ENCODE peak calls at places on chromosomes 1 and 21, in six cellular contexts. M is glutamatergic neuron, H is cardiac muscle cell, V is NB4, O is fibroblast of mammary gland, X is GM20000. J is an unnamed sample.

GRCh38 chr1:85048296-85049064 is at the start of gene MCOLN3:
- DNase-seq in V (no peak), H (no peak), O (peak), M (peak), X (peak), J (peak)

GRCh38 chr1:116891396-116892072 is 18.2 kb upstream of the PTGFRN start:
- DNase-seq in H (no peak), X (no peak), O (peak), M (no peak), V (no peak), J (no peak)

GRCh38 chr1:86865973-86866637 is 47.8 kb downstream of the SELENOF start:
- DNase-seq in X (no peak), M (no peak), O (no peak), H (no peak), V (no peak), J (no peak)

GRCh38 chr1:206039046-206039929 is 13.7 kb upstream of the RHEX start:
- DNase-seq in O (no peak), H (no peak), V (no peak), M (no peak), X (no peak), J (no peak)

GRCh38 chr1:115545096-115545720 is 96.6 kb upstream of the VANGL1 start:
- DNase-seq in M (no peak), X (no peak), H (no peak), V (no peak), O (no peak), J (no peak)

GRCh38 chr1:28437260-28437923 is 67.9 kb downstream of the PHACTR4 start:
- DNase-seq in M (no peak), H (peak), O (peak), V (peak), X (no peak), J (no peak)

GRCh38 chr1:29200905-29201594 is 19.4 kb upstream of the SRSF4 start:
- DNase-seq in M (no peak), V (no peak), O (peak), H (no peak), X (no peak), J (no peak)

GRCh38 chr1:33297911-33298622 is 22.8 kb downstream of the A3GALT2 start:
- DNase-seq in V (no peak), X (no peak), M (no peak), O (no peak), H (no peak), J (no peak)

GRCh38 chr1:20448626-20449215 is 37.3 kb downstream of the CAMK2N1 start:
- DNase-seq in O (no peak), H (no peak), X (no peak), V (no peak), M (no peak), J (no peak)

GRCh38 chr1:209076688-209077087 is 506.8 kb upstream of the CAMK1G start:
- DNase-seq in O (peak), M (no peak), H (peak), X (peak), V (peak), J (no peak)

GRCh38 chr1:52127181-52128175 is 14.4 kb upstream of the ZFYVE9 start:
- DNase-seq in V (peak), M (no peak), H (peak), X (peak), O (peak), J (peak)

GRCh38 chr1:216710042-216710441 is 13.2 kb downstream of the ESRRG start:
- DNase-seq in H (no peak), V (no peak), M (no peak), O (no peak), X (no peak), J (no peak)

DNA sequence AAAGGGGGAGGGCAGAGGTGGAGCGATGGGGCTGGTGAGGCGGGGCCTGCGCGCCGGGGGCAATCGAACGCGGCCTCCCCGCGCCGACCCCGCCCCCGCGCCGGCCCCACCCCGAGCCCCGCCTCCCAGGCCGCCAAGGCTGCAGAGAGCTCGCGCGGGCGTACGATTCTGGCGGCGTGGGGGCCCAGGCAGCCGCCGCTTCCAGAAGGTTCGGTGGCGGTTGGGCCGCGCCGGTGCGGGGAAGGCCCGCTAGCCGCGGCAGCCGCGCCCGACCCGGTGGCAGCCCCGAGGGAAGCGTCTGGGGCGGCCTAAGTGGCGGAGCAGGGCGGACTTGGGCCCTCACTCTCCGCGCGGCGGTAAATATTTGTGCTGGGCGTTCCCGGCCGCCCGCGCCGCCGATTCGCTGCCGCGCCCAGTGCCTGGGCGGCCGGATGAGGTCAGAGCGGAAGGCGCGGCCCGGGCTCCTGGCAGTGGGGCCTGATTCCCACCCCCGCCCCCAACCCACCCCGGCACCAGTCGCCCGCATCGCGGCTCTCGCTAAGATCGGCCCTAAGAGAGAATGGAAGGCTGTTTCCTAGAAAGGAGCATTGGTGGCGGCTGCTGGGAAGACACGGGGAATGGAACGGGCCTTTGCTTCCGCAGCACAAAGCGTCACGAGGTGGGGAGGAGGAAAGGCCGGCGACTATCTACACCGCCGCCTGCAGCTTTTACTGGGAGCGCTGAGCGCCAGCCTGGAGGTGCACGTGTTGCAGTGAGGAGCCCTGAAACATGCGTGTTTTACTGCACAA is at the start of gene ACOT7:
- DNase-seq in O (peak), V (peak), M (peak), X (peak), H (peak), J (peak)
- TF ChIP-seq CTCF in O (peak), V (no peak), M (no peak), X (no peak), H (peak), J (no peak)

GRCh38 chr1:160674415-160674814 is 27.6 kb upstream of the SLAMF1 start:
- DNase-seq in V (no peak), X (no peak), O (no peak), H (no peak), M (no peak), J (no peak)

GRCh38 chr1:160672789-160673695 is 26.2 kb upstream of the SLAMF1 start:
- DNase-seq in X (no peak), M (no peak), H (no peak), O (no peak), V (no peak), J (no peak)

GRCh38 chr1:160676869-160677597 is 30.2 kb upstream of the SLAMF1 start:
- DNase-seq in M (no peak), V (no peak), O (no peak), X (no peak), H (no peak), J (no peak)

GRCh38 chr1:160672118-160672517 is 25.3 kb upstream of the SLAMF1 start:
- DNase-seq in X (no peak), M (no peak), H (no peak), O (no peak), V (no peak), J (no peak)

DNA sequence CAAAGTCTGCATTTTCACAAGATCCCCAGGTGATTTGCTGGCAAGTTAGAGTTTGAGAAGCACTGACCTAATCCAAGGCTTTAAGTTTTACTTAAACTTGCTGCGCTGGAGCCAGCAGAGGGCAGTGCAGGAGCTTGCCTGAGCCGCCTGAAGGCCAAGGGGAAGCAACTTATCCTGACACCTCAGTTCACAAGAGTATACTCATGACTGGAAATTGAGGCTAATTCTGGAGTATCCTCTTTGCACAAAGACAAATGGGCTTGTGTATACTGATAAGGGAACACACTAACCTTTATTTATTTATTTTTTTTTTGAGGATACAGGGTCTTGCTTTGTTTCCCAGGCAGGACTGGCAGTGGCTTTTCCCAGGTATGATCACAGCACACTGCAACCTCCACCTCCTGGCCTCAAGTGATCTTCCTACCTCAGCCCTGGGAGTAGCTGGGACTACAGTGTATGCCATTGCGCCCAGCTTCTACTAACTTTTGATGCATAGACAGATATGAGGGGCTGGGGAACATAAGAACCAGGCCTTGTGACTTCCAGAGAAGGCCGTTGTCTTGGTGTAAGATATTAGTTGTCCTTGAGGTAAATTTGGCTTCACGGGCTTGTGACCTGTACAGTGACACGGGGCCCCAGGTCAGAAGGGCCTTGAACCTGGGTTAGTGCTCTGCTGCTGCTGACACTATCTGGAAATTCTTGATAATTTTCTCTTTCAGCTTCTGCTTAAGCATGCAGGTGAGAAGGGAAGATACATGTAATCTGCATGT is 29.0 kb upstream of the SLAMF1 start:
- DNase-seq in X (peak), M (peak), V (peak), O (peak), H (peak), J (peak)
- TF ChIP-seq CTCF in X (peak), M (peak), V (peak), O (peak), H (peak), J (peak)

DNA sequence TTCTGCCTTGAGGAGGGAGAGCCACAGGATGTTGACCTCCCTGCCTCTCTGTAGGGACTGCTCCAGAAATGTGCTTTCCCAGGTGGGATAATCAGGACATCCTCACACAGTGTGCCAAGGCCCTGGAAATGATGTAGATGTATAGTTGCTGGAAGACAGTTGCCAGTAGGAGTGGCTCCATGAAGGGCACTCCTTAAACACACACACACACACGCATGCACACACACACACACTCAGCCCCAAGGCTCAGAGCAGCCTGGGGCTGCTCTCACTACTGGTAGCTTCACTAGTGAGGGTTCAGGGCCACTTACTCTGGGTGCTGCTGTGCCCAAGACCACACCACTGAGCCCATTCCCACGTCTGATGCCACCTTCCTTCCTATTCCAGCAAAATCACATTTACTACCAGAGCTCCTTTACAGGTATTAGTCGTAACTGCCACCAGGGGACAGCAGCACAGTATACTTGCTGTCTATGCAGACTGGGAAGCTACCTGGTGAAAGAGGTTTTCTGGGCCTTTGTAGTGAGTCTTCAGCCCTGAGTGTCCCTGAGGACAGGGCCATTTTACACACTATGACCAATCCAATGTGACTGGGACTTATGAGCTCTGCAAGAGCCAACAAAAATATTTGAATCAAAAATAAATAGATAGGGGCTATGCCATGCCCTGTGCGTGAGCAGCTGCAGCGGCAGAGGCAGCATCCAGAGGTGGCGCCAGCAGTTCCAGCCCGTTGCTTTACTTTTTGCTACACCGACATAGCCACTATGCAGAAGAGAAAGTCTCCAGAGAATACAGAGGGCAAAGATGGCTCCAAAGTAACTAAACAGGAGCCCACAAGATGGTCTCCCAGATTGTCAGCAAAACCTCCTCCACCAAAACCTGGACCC is 15.0 kb downstream of the CRNN start:
- DNase-seq in V (peak), O (peak), H (peak), X (peak), M (no peak), J (no peak)
- TF ChIP-seq CTCF in V (peak), O (peak), H (peak), X (peak), M (no peak), J (no peak)

DNA sequence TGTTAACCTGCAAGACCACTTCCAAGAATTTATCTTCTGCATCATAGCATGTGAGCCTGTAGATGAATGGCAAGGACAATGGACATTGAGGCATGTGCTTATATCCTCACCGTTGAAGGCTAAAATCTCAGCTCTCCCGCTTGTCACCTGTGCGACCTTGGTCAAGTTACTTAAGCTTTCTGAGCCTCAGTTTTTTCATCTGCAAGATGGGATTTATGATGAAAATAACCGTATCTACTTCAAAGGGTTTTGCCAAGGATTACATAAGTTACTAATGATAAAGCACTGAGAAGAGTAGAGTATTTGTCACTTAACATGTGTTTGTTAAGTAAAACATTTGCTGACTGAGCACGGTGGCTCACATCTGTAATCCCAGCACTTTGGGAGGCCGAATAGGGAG is 14.9 kb downstream of the RAP1GAP start:
- DNase-seq in O (no peak), X (no peak), V (no peak), H (no peak), M (no peak), J (no peak)
- TF ChIP-seq CTCF in O (no peak), X (no peak), V (no peak), H (no peak), M (no peak), J (no peak)

GRCh38 chr1:43705334-43705733 is 2.0 kb upstream of the ST3GAL3 start:
- DNase-seq in H (no peak), M (no peak), X (no peak), V (peak), O (no peak), J (no peak)

GRCh38 chr1:43703836-43704235 is 3.5 kb upstream of the ST3GAL3 start:
- DNase-seq in O (peak), H (no peak), X (no peak), V (no peak), M (no peak), J (no peak)

GRCh38 chr1:43706598-43707190 is 642 bp upstream of the ST3GAL3 start:
- DNase-seq in V (peak), H (peak), M (peak), O (peak), X (no peak), J (peak)

GRCh38 chr1:43705982-43706597 is 1.2 kb upstream of the ST3GAL3 start:
- DNase-seq in M (no peak), H (no peak), X (no peak), V (peak), O (peak), J (peak)

DNA sequence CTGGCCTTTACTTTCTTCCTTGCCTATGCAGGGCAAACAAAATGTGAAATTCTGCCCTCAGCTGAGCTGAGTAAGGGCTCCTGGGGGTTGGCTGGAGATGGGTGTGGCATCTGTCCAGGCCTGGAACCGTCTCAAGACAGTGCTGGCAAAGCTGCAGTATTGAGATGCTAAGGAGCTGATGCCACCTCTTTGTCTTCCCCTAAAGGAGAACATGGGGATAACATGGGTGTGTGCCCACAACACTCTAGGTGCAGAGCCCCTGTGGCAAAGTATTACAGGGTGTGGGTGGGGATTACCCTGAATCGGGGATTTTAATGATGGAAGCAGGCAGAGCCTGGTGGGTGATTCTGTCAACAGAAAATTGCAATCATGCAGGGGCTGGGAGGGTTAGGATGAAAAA is 2.5 kb upstream of the ST3GAL3 start:
- DNase-seq in V (peak), O (peak), X (no peak), M (no peak), H (peak), J (no peak)
- TF ChIP-seq CTCF in V (no peak), O (peak), X (no peak), M (no peak), H (peak), J (no peak)

DNA sequence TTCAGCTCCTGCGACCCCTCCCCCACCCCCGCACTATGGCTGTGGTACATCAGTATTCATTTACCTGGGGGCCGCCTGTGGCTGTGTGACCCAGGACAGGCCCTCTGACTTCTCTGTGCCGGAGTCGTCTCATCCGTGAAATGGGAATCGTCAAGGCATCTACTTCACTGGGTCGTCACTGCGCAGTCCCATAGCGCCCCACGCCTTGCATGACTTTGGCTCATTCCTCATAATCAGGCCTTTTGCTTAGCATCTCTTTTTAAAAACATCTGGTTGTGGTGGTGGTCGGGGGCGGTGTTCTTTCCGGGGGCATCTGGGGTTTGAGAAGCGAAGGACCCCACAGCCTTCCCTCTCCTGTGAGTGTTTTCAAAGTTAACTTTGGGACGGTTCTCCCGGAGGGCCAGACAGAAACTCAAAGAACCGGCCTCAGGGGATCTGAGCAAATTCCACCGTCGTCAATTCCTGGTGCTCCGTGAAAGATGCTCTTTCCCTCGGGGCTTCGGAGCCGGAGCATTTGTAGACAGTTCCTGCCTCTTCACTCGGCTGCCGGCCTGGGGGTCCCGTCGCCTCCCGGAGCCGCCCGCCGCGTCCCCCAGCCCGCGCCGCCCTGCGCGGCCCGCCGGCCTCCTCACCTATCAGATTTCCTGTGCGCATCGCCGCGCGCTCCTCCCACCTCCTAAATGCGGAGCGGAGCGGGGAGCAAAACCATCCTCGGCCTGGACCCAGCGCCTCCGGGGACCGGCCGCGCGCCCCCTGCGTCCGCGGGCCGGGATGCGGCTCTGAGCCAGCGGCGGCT is at the start of gene B3GALT5:
- DNase-seq in M (peak), O (peak), V (no peak), H (no peak), X (peak), J (peak)
- TF ChIP-seq CTCF in M (no peak), O (no peak), V (no peak), H (no peak), X (no peak), J (no peak)

DNA sequence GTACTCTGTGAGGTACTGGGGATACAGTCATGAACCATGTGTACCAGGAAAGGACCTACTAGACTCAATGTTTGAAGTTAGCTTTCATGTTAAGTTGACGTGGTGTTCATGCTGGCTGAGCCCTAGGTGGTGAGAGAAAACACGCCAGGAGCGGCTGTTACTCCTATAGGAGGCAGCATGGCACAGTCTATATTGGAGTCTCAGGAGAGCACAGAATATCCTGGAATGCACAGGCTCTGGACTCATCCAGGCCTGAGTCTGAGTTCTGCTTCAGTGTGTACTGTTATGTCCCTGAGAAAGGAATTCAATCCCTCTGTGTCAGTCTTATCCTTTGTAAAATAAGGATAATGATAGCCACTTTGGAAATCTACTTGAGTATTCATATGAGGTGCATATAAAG is 41.2 kb downstream of the DPT start:
- DNase-seq in V (no peak), H (peak), M (no peak), O (no peak), X (no peak), J (no peak)
- TF ChIP-seq CTCF in V (no peak), H (peak), M (no peak), O (no peak), X (no peak), J (no peak)

J was measured in nephron progenitor cell.